ENCODE peak calls at places on chromosomes 6 and 20, in five cellular contexts. C is fibroblast of lung, Y is PC-3, R is adrenal gland, H is ovary. W is an unnamed sample.

GRCh38 chr20:37670426-37670825 is 23.4 kb upstream of the CTNNBL1 start:
- DNase-seq in R (peak; percentile 68), Y (no peak), H (peak; percentile 28), C (no peak), W (no peak)

GRCh38 chr20:60108397-60108796 is 150.2 kb downstream of the CDH26 start:
- DNase-seq in H (no peak), Y (no peak), R (no peak), C (peak; percentile 26), W (no peak)

GRCh38 chr6:115220760-115221159 is 839.9 kb downstream of the FRK start:
- DNase-seq in C (no peak), R (no peak), H (no peak), Y (no peak), W (no peak)

GRCh38 chr20:25081065-25081729 is 744 bp downstream of the VSX1 start:
- DNase-seq in Y (no peak), R (no peak), C (no peak), H (peak; percentile 46), W (peak; percentile 42)

GRCh38 chr6:52909531-52909930 is at the start of gene GSTA3:
- DNase-seq in Y (no peak), H (no peak), R (peak; percentile 67), C (no peak), W (no peak)

GRCh38 chr6:144993870-144994269 is 708.7 kb downstream of the UTRN start:
- DNase-seq in H (no peak), Y (peak; percentile 67), C (peak; percentile 49), R (no peak), W (no peak)

GRCh38 chr6:127301199-127301700 is 34.6 kb downstream of the RNF146 start:
- DNase-seq in H (no peak), Y (no peak), R (no peak), C (peak; percentile 53), W (no peak)

GRCh38 chr6:110255356-110255755 is 75.1 kb downstream of the CDC40 start:
- DNase-seq in C (peak; percentile 33), Y (peak; percentile 26), H (peak; percentile 18), R (no peak), W (no peak)

GRCh38 chr6:75084872-75085381 is 120.9 kb downstream of the COL12A1 start:
- DNase-seq in Y (no peak), C (peak; percentile 33), R (no peak), H (peak; percentile 76), W (no peak)

GRCh38 chr6:10510592-10511367 is 10.4 kb upstream of the GCNT2 start:
- DNase-seq in R (peak; percentile 67), Y (peak; percentile 77), C (peak; percentile 63), H (no peak), W (no peak)

GRCh38 chr20:24756292-24757025 is 192.6 kb upstream of the CST7 start:
- DNase-seq in C (no peak), R (peak; percentile 13), H (no peak), Y (no peak), W (peak; percentile 32)

GRCh38 chr6:47188588-47189021 is 121.1 kb downstream of the TNFRSF21 start:
- DNase-seq in R (no peak), H (no peak), Y (peak; percentile 97), C (peak; percentile 57), W (no peak)

GRCh38 chr6:6659600-6660327 is 71.2 kb downstream of the LY86 start:
- DNase-seq in H (no peak), R (peak; percentile 63), Y (no peak), C (no peak), W (no peak)

GRCh38 chr6:75532521-75532920 is 38.9 kb upstream of the FILIP1 start:
- DNase-seq in Y (peak; percentile 51), H (no peak), C (no peak), R (no peak), W (no peak)

GRCh38 chr20:12243327-12243726 is 325.6 kb downstream of the BTBD3 start:
- DNase-seq in C (no peak), R (no peak), H (no peak), Y (no peak), W (no peak)

GRCh38 chr20:12241065-12241464 is 323.4 kb downstream of the BTBD3 start:
- DNase-seq in H (no peak), R (no peak), Y (no peak), C (no peak), W (no peak)

GRCh38 chr20:12237772-12238171 is 320.1 kb downstream of the BTBD3 start:
- DNase-seq in R (no peak), Y (peak; percentile 13), C (no peak), H (peak; percentile 17), W (peak; percentile 60)
- H3K4me1 ChIP-seq in R (no peaks in the 10 kb centered on the region), Y (no peaks in the 10 kb centered on the region), C (no peaks in the 10 kb centered on the region), H (peaks cover 4% of the 10 kb centered on the region), W (no peaks in the 10 kb centered on the region)

GRCh38 chr6:161915456-161915964 is 641.6 kb upstream of the AGPAT4 start:
- DNase-seq in Y (no peak), R (no peak), H (no peak), C (no peak), W (no peak)
- H3K4me1 ChIP-seq in Y (peaks cover 16% of the 10 kb centered on the region), R (no peaks in the 10 kb centered on the region), H (no peaks in the 10 kb centered on the region), C (no peaks in the 10 kb centered on the region), W (no peaks in the 10 kb centered on the region)

GRCh38 chr20:17295151-17295726 is 68.4 kb downstream of the PCSK2 start:
- DNase-seq in Y (no peak), C (no peak), H (no peak), R (no peak), W (no peak)
- H3K4me1 ChIP-seq in Y (no peaks in the 10 kb centered on the region), C (no peaks in the 10 kb centered on the region), H (no peaks in the 10 kb centered on the region), R (no peaks in the 10 kb centered on the region), W (no peaks in the 10 kb centered on the region)

DNA sequence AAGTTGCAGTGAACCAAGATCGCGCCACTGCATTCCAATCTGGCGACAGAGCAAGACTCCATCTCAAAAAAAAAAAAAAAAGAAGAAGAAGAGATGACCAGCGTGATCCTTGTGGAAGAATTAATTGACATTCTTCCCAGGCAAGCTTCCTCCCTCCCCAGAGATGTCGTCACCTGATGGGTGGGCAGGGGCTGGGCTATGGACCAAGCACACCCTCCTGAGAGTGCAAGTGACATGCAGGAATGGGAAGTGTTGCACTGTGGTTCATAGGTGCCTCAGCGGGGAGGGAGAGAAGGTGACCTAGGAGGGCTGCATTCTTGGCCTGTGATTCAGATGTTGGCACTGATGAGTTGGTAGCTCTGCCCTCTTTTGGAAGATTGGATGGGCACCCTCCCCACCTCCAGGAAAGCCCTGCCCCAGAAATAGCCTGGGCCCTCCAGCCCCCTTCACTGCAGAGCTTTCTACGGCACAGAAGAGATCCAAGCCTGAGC is 37.8 kb downstream of the TAF8 start:
- DNase-seq in R (no peak), C (peak; percentile 56), Y (peak; percentile 90), H (no peak), W (peak; percentile 65)
- H3K4me1 ChIP-seq in R (no peaks in the 10 kb centered on the region), C (peaks cover 2% of the 10 kb centered on the region), Y (peaks cover 18% of the 10 kb centered on the region), H (no peaks in the 10 kb centered on the region), W (no peaks in the 10 kb centered on the region)

DNA sequence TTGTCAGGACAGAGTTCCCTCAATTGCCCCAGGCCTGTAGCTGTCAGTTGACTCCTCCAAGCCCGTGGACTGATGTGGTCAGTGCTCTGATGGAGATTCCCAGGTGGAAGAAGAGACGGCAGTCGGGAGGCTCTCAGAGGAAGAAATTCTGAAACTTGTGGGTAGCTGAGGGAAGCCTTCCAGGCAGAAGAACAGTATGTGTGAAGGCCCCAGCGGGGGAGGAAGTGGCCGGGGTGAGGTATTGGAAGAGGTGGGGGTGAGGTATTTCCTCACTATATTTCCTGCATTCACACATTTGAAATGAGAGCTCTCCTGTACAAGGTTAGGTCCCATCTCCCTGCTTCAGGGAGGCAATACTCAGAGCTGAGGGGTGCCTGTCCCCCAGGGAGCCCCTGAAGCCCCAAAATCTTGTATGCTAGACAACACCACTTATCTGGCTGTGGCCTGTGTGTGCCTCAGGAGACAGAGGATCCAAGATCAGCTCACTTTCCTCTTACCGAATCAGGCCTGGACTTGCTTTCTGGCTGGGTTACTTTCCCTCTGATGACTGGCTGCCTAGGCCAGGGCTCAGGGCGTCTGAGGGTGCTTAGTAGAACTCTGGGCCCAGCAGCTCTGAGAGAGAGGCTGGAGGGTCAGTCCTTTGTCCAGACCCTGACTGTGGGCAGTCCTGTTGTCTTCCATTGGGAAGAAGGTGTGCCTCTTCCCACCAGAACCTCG is 49.3 kb upstream of the MYL9 start:
- DNase-seq in R (no peak), H (no peak), C (no peak), Y (no peak), W (no peak)
- H3K4me1 ChIP-seq in R (peaks cover 60% of the 10 kb centered on the region), H (peaks cover 10% of the 10 kb centered on the region), C (peaks cover 24% of the 10 kb centered on the region), Y (no peaks in the 10 kb centered on the region), W (no peaks in the 10 kb centered on the region)

GRCh38 chr6:56536536-56536935 is 106.2 kb downstream of the DST start:
- DNase-seq in C (no peak), Y (peak; percentile 29), R (no peak), H (no peak), W (no peak)

GRCh38 chr6:56539503-56540105 is 103.1 kb downstream of the DST start:
- DNase-seq in Y (peak; percentile 42), H (no peak), R (no peak), C (no peak), W (no peak)

GRCh38 chr6:56535626-56536025 is 107.1 kb downstream of the DST start:
- DNase-seq in R (no peak), C (no peak), H (no peak), Y (no peak), W (no peak)

GRCh38 chr6:56538851-56539250 is 103.8 kb downstream of the DST start:
- DNase-seq in Y (no peak), H (no peak), C (no peak), R (no peak), W (no peak)

DNA sequence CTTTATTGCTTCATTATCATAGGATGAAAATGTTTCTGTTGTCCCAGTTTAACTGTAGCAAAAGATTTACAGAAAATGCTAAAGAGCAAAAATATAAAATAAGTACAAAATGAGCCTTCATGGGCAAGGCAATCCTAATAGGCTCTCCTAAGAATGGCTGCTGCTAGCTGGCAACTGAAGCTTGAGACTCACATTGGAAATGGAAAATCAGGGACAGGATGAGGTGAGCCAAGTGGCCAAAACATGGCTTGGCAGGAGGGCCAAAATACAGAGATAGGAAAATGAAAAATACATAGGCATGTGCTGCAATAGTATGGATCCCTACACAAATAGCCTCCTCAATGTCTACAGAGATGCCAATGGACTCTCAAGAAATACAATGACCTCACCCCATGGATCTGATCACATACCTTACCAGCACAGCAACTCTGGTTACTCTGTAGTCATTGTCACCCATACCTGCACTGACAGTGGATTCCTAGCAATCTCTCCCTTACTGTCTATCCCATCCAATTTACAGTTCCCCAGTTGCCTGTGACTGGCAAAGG is 105.4 kb downstream of the DST start:
- DNase-seq in H (no peak), R (no peak), Y (no peak), C (no peak), W (no peak)
- H3K4me1 ChIP-seq in H (peaks cover 3% of the 10 kb centered on the region), R (peaks cover 70% of the 10 kb centered on the region), Y (peaks cover 71% of the 10 kb centered on the region), C (peaks cover 5% of the 10 kb centered on the region), W (no peaks in the 10 kb centered on the region)

GRCh38 chr20:48956052-48956451 is 34.5 kb downstream of the ARFGEF2 start:
- DNase-seq in C (no peak), R (peak; percentile 30), Y (no peak), H (no peak), W (no peak)
- H3K4me1 ChIP-seq in C (no peaks in the 10 kb centered on the region), R (peaks cover 20% of the 10 kb centered on the region), Y (peaks cover 7% of the 10 kb centered on the region), H (no peaks in the 10 kb centered on the region), W (no peaks in the 10 kb centered on the region)